ENCODE peak calls at places on chromosomes 2 and 18, in ten cellular contexts. Q is ovary; O is neural progenitor cell; J is uterus; E is IMR-90; G is endothelial cell of umbilical vein; V is CD8-positive, alpha-beta memory T cell; A is heart right ventricle; M is spleen; C is CD4-positive, alpha-beta memory T cell. I is an unnamed sample.

GRCh38 chr2:66443977-66444855 is 9.3 kb downstream of the MEIS1 start:
- DNase-seq in Q (no peak), O (peak; percentile 62), J (no peak), E (peak; percentile 74), G (no peak), V (no peak), A (peak; percentile 27), M (no peak), C (no peak), I (peak; percentile 59)

GRCh38 chr2:27721335-27721734 is 50.2 kb upstream of the MRPL33 start:
- DNase-seq in Q (no peak), O (no peak), J (no peak), E (no peak), G (no peak), V (no peak), A (no peak), M (no peak), C (no peak), I (no peak)

GRCh38 chr2:99545622-99546021 is 55.8 kb upstream of the REV1 start:
- DNase-seq in Q (no peak), O (peak; percentile 16), J (no peak), E (no peak), G (no peak), V (no peak), A (no peak), M (no peak), C (no peak), I (no peak)

GRCh38 chr2:47907097-47907781 is 941 bp upstream of the FBXO11 start:
- DNase-seq in Q (peak; percentile 24), O (peak; percentile 20), J (peak; percentile 18), E (no peak), G (no peak), V (peak; percentile 24), A (no peak), M (no peak), C (peak; percentile 83), I (peak; percentile 29)

GRCh38 chr18:60189840-60190239 is 182.7 kb downstream of the MC4R start:
- DNase-seq in Q (no peak), O (no peak), J (no peak), E (no peak), G (no peak), V (no peak), A (no peak), M (no peak), C (no peak), I (no peak)

GRCh38 chr2:223026357-223027110 is 25.5 kb upstream of the KCNE4 start:
- DNase-seq in Q (no peak), O (no peak), J (no peak), E (peak; percentile 71), G (peak; percentile 89), V (no peak), A (no peak), M (no peak), C (no peak), I (no peak)

GRCh38 chr18:62760403-62760734 is 45.0 kb downstream of the PHLPP1 start:
- DNase-seq in Q (no peak), O (peak; percentile 49), J (no peak), E (no peak), G (no peak), V (no peak), A (no peak), M (no peak), C (no peak), I (no peak)

GRCh38 chr18:3579701-3580100 is 129.7 kb downstream of the TGIF1 start:
- DNase-seq in Q (no peak), O (no peak), J (no peak), E (peak; percentile 97), G (peak; percentile 92), V (no peak), A (no peak), M (no peak), C (no peak), I (no peak)

GRCh38 chr2:236643480-236643879 is 73.9 kb downstream of the ACKR3 start:
- DNase-seq in Q (peak; percentile 12), O (no peak), J (no peak), E (no peak), G (no peak), V (no peak), A (no peak), M (no peak), C (no peak), I (no peak)

GRCh38 chr2:67251741-67252140 is 145.4 kb upstream of the ETAA1 start:
- DNase-seq in Q (no peak), O (no peak), J (no peak), E (no peak), G (no peak), V (no peak), A (no peak), M (no peak), C (no peak), I (no peak)

GRCh38 chr2:219531639-219532377 is 11.8 kb downstream of the CHPF start:
- DNase-seq in Q (peak; percentile 20), O (no peak), J (no peak), E (no peak), G (no peak), V (no peak), A (no peak), M (peak; percentile 70), C (no peak), I (no peak)

GRCh38 chr2:158756976-158757375 is 38.1 kb upstream of the DAPL1 start:
- DNase-seq in Q (no peak), O (no peak), J (no peak), E (peak; percentile 61), G (no peak), V (no peak), A (no peak), M (no peak), C (no peak), I (no peak)

DNA sequence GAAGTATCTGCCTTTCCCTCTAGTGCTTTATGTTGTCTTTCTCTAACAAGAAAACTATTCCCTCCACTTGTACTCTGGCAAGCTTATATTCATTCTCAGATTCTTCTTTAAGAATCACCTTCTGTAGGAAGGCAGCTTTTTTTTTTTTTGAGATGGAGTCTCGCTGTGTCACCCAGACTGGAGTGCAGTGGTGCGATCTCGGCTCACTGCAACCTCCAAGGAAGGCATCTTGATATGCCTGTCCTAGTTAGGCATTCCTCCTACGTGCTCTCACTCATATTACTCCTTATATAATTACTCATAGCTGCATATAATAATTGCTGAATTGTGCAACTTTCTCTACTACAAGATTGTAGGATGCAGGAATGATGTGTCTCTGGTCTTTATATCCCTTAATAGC is 15.8 kb downstream of the NDUFS1 start:
- DNase-seq in Q (no peak), O (no peak), J (no peak), E (no peak), G (no peak), V (no peak), A (no peak), M (no peak), C (no peak), I (no peak)
- H3K36me3 ChIP-seq in Q (no peaks in the 10 kb centered on the region), O (peaks cover 40% of the 10 kb centered on the region), J (no peaks in the 10 kb centered on the region), E (peaks cover 52% of the 10 kb centered on the region), G (peaks cover 27% of the 10 kb centered on the region), V (peaks cover 38% of the 10 kb centered on the region), A (peaks cover 9% of the 10 kb centered on the region), M (peaks cover 87% of the 10 kb centered on the region), C (peaks cover 41% of the 10 kb centered on the region), I (peaks cover under 1% of the 10 kb centered on the region)

DNA sequence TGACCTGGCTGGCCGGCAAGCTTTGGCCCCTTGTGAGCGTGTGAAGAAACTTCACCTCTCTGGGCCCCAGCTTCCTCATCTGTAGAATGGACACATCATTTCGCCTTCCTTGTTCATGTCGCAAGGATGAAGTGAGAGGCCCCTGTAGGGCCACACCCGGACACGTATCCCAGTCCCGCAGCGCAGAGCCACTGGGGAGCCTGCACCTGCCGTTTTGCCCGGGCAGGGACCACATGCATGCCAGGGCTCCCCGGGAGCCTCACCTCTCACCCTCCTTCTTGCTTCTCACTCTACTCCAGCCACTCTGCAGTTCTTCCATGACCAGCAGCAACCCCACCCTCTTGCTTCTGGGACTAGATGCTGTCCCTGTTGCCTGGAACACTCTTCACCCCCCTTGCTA is 77.5 kb downstream of the FAM168B start:
- DNase-seq in Q (no peak), O (no peak), J (no peak), E (no peak), G (no peak), V (no peak), A (no peak), M (peak; percentile 70), C (no peak), I (no peak)
- H3K27ac ChIP-seq in Q (no peak overlapping the region), O (no peak overlapping the region), J (no peak overlapping the region), E (no peak overlapping the region), G (no peak overlapping the region), V (no peak overlapping the region), A (no peak overlapping the region), M (no peak overlapping the region), C (no peak overlapping the region), I (no peak overlapping the region)

GRCh38 chr18:78932281-78932680 is 47.3 kb upstream of the SALL3 start:
- DNase-seq in Q (no peak), O (peak; percentile 62), J (no peak), E (no peak), G (no peak), V (no peak), A (no peak), M (no peak), C (no peak), I (no peak)

GRCh38 chr18:78935406-78935805 is 44.2 kb upstream of the SALL3 start:
- DNase-seq in Q (no peak), O (no peak), J (no peak), E (no peak), G (no peak), V (no peak), A (no peak), M (no peak), C (no peak), I (no peak)

GRCh38 chr18:78936251-78937005 is 43.2 kb upstream of the SALL3 start:
- DNase-seq in Q (no peak), O (no peak), J (no peak), E (no peak), G (no peak), V (no peak), A (no peak), M (no peak), C (no peak), I (no peak)

GRCh38 chr18:78934551-78935225 is 44.9 kb upstream of the SALL3 start:
- DNase-seq in Q (no peak), O (no peak), J (no peak), E (no peak), G (no peak), V (no peak), A (no peak), M (no peak), C (no peak), I (no peak)

GRCh38 chr18:78934003-78934402 is 45.6 kb upstream of the SALL3 start:
- DNase-seq in Q (no peak), O (no peak), J (no peak), E (no peak), G (no peak), V (no peak), A (no peak), M (peak; percentile 50), C (no peak), I (no peak)
- H3K9me3 ChIP-seq in Q (no peaks in the 10 kb centered on the region), O (no peaks in the 10 kb centered on the region), J (no peaks in the 10 kb centered on the region), E (peaks cover 42% of the 10 kb centered on the region), G (peaks cover 2% of the 10 kb centered on the region), V (no peaks in the 10 kb centered on the region), A (no peaks in the 10 kb centered on the region), M (no peaks in the 10 kb centered on the region), C (no peaks in the 10 kb centered on the region), I (no peaks in the 10 kb centered on the region)

DNA sequence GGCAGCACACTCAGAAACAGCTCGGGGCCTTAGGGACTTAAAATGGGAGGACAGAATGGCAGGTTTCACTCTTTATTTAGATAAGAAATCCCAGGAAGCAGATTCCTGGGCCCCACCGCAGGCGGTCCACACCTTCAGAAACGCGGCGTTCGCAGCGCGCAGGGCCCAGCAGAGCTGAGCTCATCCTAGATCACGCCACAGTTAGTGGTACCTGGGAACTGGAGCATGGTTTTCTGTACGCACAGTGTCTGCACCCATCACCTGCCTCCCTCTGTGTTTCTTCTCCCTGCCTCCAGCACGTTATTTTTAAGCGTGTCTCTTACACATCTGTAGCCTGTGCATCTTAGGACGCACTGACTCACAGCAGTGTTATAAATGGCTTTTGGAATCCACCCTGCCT is 242.1 kb downstream of the ALPK2 start:
- DNase-seq in Q (no peak), O (no peak), J (no peak), E (no peak), G (no peak), V (no peak), A (no peak), M (no peak), C (no peak), I (no peak)
- H3K36me3 ChIP-seq in Q (no peaks in the 10 kb centered on the region), O (no peaks in the 10 kb centered on the region), J (no peaks in the 10 kb centered on the region), E (peaks cover 6% of the 10 kb centered on the region), G (no peaks in the 10 kb centered on the region), V (no peaks in the 10 kb centered on the region), A (peaks cover 3% of the 10 kb centered on the region), M (peaks cover 20% of the 10 kb centered on the region), C (no peaks in the 10 kb centered on the region), I (peaks cover 6% of the 10 kb centered on the region)

I was measured in pancreas.